ENCODE peak calls at places on chromosomes 16 and 17, in six cellular contexts. One of them, this sample, is unnamed.
A peak's percentile ranks its signal among the peaks of the same experiment; 100 is the strongest.

GRCh38 chr16:30395992-30396560 is 856 bp downstream of the ZNF48 start:
- DNase-seq in RCC 7860: no peak
- DNase-seq in activated CD4-positive, alpha-beta T cell treated with anti-CD3 and anti-CD28 coated beads for 48 hours: no peak
- DNase-seq in psoas muscle: no peak
- DNase-seq in mucosa of gallbladder: no peak
- DNase-seq in A549: no peak
- DNase-seq in this sample: no peak

GRCh38 chr16:67378642-67379041 is 14.7 kb downstream of the TPPP3 start:
- DNase-seq in mucosa of gallbladder: no peak
- DNase-seq in RCC 7860: no peak
- DNase-seq in psoas muscle: no peak
- DNase-seq in A549: no peak
- DNase-seq in activated CD4-positive, alpha-beta T cell treated with anti-CD3 and anti-CD28 coated beads for 48 hours: no peak
- DNase-seq in this sample: peak; percentile 24

GRCh38 chr16:89410794-89411309 is 79.5 kb downstream of the ANKRD11 start:
- DNase-seq in RCC 7860: no peak
- DNase-seq in A549: no peak
- DNase-seq in activated CD4-positive, alpha-beta T cell treated with anti-CD3 and anti-CD28 coated beads for 48 hours: peak; percentile 28
- DNase-seq in psoas muscle: peak; percentile 66
- DNase-seq in mucosa of gallbladder: peak; percentile 89
- DNase-seq in this sample: peak; percentile 75

GRCh38 chr17:58279736-58280479 is 827 bp downstream of the MPO start:
- DNase-seq in psoas muscle: no peak
- DNase-seq in RCC 7860: no peak
- DNase-seq in activated CD4-positive, alpha-beta T cell treated with anti-CD3 and anti-CD28 coated beads for 48 hours: no peak
- DNase-seq in A549: no peak
- DNase-seq in mucosa of gallbladder: no peak
- DNase-seq in this sample: no peak

GRCh38 chr17:51487947-51488346 is 227.6 kb downstream of the UTP18 start:
- DNase-seq in A549: no peak
- DNase-seq in psoas muscle: no peak
- DNase-seq in RCC 7860: peak; percentile 7
- DNase-seq in activated CD4-positive, alpha-beta T cell treated with anti-CD3 and anti-CD28 coated beads for 48 hours: peak; percentile 57
- DNase-seq in mucosa of gallbladder: no peak
- DNase-seq in this sample: no peak

GRCh38 chr17:17812211-17813054 is 24.4 kb downstream of the SREBF1 start:
- DNase-seq in A549: peak; percentile 82
- DNase-seq in activated CD4-positive, alpha-beta T cell treated with anti-CD3 and anti-CD28 coated beads for 48 hours: peak; percentile 74
- DNase-seq in RCC 7860: no peak
- DNase-seq in mucosa of gallbladder: peak; percentile 60
- DNase-seq in psoas muscle: peak; percentile 89
- DNase-seq in this sample: peak; percentile 61

GRCh38 chr16:77548766-77549165 is 113.9 kb upstream of the ADAMTS18 start:
- DNase-seq in psoas muscle: no peak
- DNase-seq in activated CD4-positive, alpha-beta T cell treated with anti-CD3 and anti-CD28 coated beads for 48 hours: no peak
- DNase-seq in A549: no peak
- DNase-seq in mucosa of gallbladder: no peak
- DNase-seq in RCC 7860: no peak
- DNase-seq in this sample: no peak

GRCh38 chr17:28878981-28879380 is 18.6 kb downstream of the FLOT2 start:
- DNase-seq in A549: peak; percentile 90
- DNase-seq in mucosa of gallbladder: no peak
- DNase-seq in activated CD4-positive, alpha-beta T cell treated with anti-CD3 and anti-CD28 coated beads for 48 hours: peak; percentile 31
- DNase-seq in psoas muscle: no peak
- DNase-seq in RCC 7860: no peak
- DNase-seq in this sample: peak; percentile 54

GRCh38 chr16:55370762-55371482 is 46.9 kb downstream of the IRX6 start:
- DNase-seq in mucosa of gallbladder: peak; percentile 68
- DNase-seq in A549: peak; percentile 9
- DNase-seq in RCC 7860: no peak
- DNase-seq in activated CD4-positive, alpha-beta T cell treated with anti-CD3 and anti-CD28 coated beads for 48 hours: peak; percentile 31
- DNase-seq in psoas muscle: peak; percentile 81
- DNase-seq in this sample: peak; percentile 2

GRCh38 chr16:8887952-8888560 is 5.9 kb downstream of the LITAFD start:
- DNase-seq in RCC 7860: peak; percentile 85
- DNase-seq in activated CD4-positive, alpha-beta T cell treated with anti-CD3 and anti-CD28 coated beads for 48 hours: no peak
- DNase-seq in A549: no peak
- DNase-seq in mucosa of gallbladder: no peak
- DNase-seq in psoas muscle: peak; percentile 95
- DNase-seq in this sample: no peak

GRCh38 chr16:50901062-50901461 is 159.2 kb downstream of the CYLD start:
- DNase-seq in RCC 7860: no peak
- DNase-seq in A549: no peak
- DNase-seq in mucosa of gallbladder: no peak
- DNase-seq in activated CD4-positive, alpha-beta T cell treated with anti-CD3 and anti-CD28 coated beads for 48 hours: no peak
- DNase-seq in psoas muscle: no peak
- DNase-seq in this sample: no peak

GRCh38 chr17:78129385-78130079 is 977 bp upstream of the TMC6 start:
- DNase-seq in A549: no peak
- DNase-seq in RCC 7860: no peak
- DNase-seq in activated CD4-positive, alpha-beta T cell treated with anti-CD3 and anti-CD28 coated beads for 48 hours: peak; percentile 55
- DNase-seq in mucosa of gallbladder: no peak
- DNase-seq in psoas muscle: no peak
- DNase-seq in this sample: no peak